ENCODE peak calls at places on chromosomes 7 and 10, in eight cellular contexts. One of them, this sample, is unnamed.

GRCh38 chr7:44666566-44666965 is 60.1 kb downstream of the OGDH start:
- DNase-seq in Ammon's horn: no peak
- DNase-seq in GM20000: no peak
- DNase-seq in neural crest cell: no peak
- DNase-seq in SJSA1: no peak
- DNase-seq in T follicular helper cell: no peak
- DNase-seq in H9: no peak
- DNase-seq in fibroblast of lung: no peak
- DNase-seq in this sample: no peak

GRCh38 chr7:99359465-99360154 is 14.9 kb upstream of the ARPC1B start:
- DNase-seq in Ammon's horn: no peak
- DNase-seq in GM20000: no peak
- DNase-seq in neural crest cell: no peak
- DNase-seq in SJSA1: no peak
- DNase-seq in T follicular helper cell: no peak
- DNase-seq in H9: peak
- DNase-seq in fibroblast of lung: no peak
- DNase-seq in this sample: peak

GRCh38 chr7:1214516-1214915 is 18.2 kb upstream of the UNCX start:
- DNase-seq in Ammon's horn: no peak
- DNase-seq in GM20000: no peak
- DNase-seq in neural crest cell: no peak
- DNase-seq in SJSA1: no peak
- DNase-seq in T follicular helper cell: no peak
- DNase-seq in H9: no peak
- DNase-seq in fibroblast of lung: no peak
- DNase-seq in this sample: no peak

GRCh38 chr7:6161463-6162330 is 110.7 kb downstream of the CYTH3 start:
- DNase-seq in Ammon's horn: no peak
- DNase-seq in GM20000: peak
- DNase-seq in neural crest cell: no peak
- DNase-seq in SJSA1: no peak
- DNase-seq in T follicular helper cell: no peak
- DNase-seq in H9: no peak
- DNase-seq in fibroblast of lung: no peak
- DNase-seq in this sample: no peak

GRCh38 chr10:13971586-13972475 is 358.9 kb downstream of the FRMD4A start:
- DNase-seq in Ammon's horn: no peak
- DNase-seq in GM20000: no peak
- DNase-seq in neural crest cell: no peak
- DNase-seq in SJSA1: peak
- DNase-seq in T follicular helper cell: no peak
- DNase-seq in H9: no peak
- DNase-seq in fibroblast of lung: peak
- DNase-seq in this sample: peak

GRCh38 chr7:117790251-117790650 is 83.0 kb downstream of the CTTNBP2 start:
- DNase-seq in Ammon's horn: no peak
- DNase-seq in GM20000: no peak
- DNase-seq in neural crest cell: no peak
- DNase-seq in SJSA1: no peak
- DNase-seq in T follicular helper cell: no peak
- DNase-seq in H9: no peak
- DNase-seq in fibroblast of lung: no peak
- DNase-seq in this sample: no peak

GRCh38 chr7:117338020-117338419 is 15.2 kb upstream of the WNT2 start:
- DNase-seq in Ammon's horn: no peak
- DNase-seq in GM20000: no peak
- DNase-seq in neural crest cell: no peak
- DNase-seq in SJSA1: no peak
- DNase-seq in T follicular helper cell: no peak
- DNase-seq in H9: no peak
- DNase-seq in fibroblast of lung: no peak
- DNase-seq in this sample: no peak

GRCh38 chr10:71083457-71083975 is 128.9 kb upstream of the UNC5B start:
- DNase-seq in Ammon's horn: no peak
- DNase-seq in GM20000: no peak
- DNase-seq in neural crest cell: no peak
- DNase-seq in SJSA1: no peak
- DNase-seq in T follicular helper cell: no peak
- DNase-seq in H9: peak
- DNase-seq in fibroblast of lung: no peak
- DNase-seq in this sample: peak

GRCh38 chr10:1652151-1652550 is 85.2 kb downstream of the ADARB2 start:
- DNase-seq in Ammon's horn: no peak
- DNase-seq in GM20000: no peak
- DNase-seq in neural crest cell: no peak
- DNase-seq in SJSA1: no peak
- DNase-seq in T follicular helper cell: no peak
- DNase-seq in H9: no peak
- DNase-seq in fibroblast of lung: no peak
- DNase-seq in this sample: no peak

GRCh38 chr7:139526578-139527544 is 3.4 kb downstream of the CLEC2L start:
- DNase-seq in Ammon's horn: no peak
- DNase-seq in GM20000: no peak
- DNase-seq in neural crest cell: no peak
- DNase-seq in SJSA1: no peak
- DNase-seq in T follicular helper cell: no peak
- DNase-seq in H9: no peak
- DNase-seq in fibroblast of lung: peak
- DNase-seq in this sample: peak

GRCh38 chr7:151212626-151213025 is 2.3 kb upstream of the H2BK1 start:
- DNase-seq in Ammon's horn: no peak
- DNase-seq in GM20000: no peak
- DNase-seq in neural crest cell: no peak
- DNase-seq in SJSA1: no peak
- DNase-seq in T follicular helper cell: no peak
- DNase-seq in H9: no peak
- DNase-seq in fibroblast of lung: no peak
- DNase-seq in this sample: no peak